ENCODE peak calls at places on chromosomes 11 and 22, in four cellular contexts. L is ovary, C is upper lobe of left lung, V is sigmoid colon. D is an unnamed sample.

GRCh38 chr22:40727607-40728325 is 48.5 kb downstream of the MCHR1 start:
- DNase-seq in C (no peak), L (no peak), V (no peak), D (no peak)

GRCh38 chr11:132028380-132029240 is 658.2 kb downstream of the NTM start:
- DNase-seq in V (no peak), C (no peak), L (no peak), D (no peak)

GRCh38 chr11:92880391-92880790 is 89.1 kb upstream of the MTNR1B start:
- DNase-seq in V (no peak), C (no peak), L (no peak), D (no peak)

GRCh38 chr22:45468872-45469572 is 33.7 kb upstream of the FBLN1 start:
- DNase-seq in C (no peak), V (no peak), L (no peak), D (no peak)

GRCh38 chr22:50710221-50710620 is 27.8 kb upstream of the ACR start:
- DNase-seq in L (no peak), V (peak; percentile 52), C (no peak), D (no peak)

GRCh38 chr22:27670701-27671412 is 130.7 kb downstream of the MN1 start:
- DNase-seq in V (no peak), L (no peak), C (peak; percentile 60), D (no peak)

GRCh38 chr22:49827307-49827852 is 293 bp downstream of the BRD1 start:
- DNase-seq in V (no peak), L (no peak), C (no peak), D (no peak)

GRCh38 chr11:120709808-120710207 is 198.3 kb downstream of the GRIK4 start:
- DNase-seq in C (no peak), V (no peak), L (no peak), D (no peak)

GRCh38 chr11:27904358-27905055 is 203.4 kb downstream of the KIF18A start:
- DNase-seq in V (no peak), L (no peak), C (no peak), D (no peak)

GRCh38 chr11:29916040-29916439 is 100.8 kb downstream of the KCNA4 start:
- DNase-seq in C (no peak), L (no peak), V (no peak), D (no peak)

GRCh38 chr22:39463931-39464390 is 7.1 kb downstream of the MGAT3 start:
- DNase-seq in L (no peak), V (no peak), C (peak; percentile 89), D (no peak)

GRCh38 chr22:49599039-49599438 is 228.6 kb downstream of the BRD1 start:
- DNase-seq in L (no peak), V (peak; percentile 57), C (no peak), D (no peak)

GRCh38 chr22:41446057-41446501 is 522 bp downstream of the TOB2 start:
- DNase-seq in L (peak; percentile 57), V (peak; percentile 76), C (no peak), D (no peak)

DNA sequence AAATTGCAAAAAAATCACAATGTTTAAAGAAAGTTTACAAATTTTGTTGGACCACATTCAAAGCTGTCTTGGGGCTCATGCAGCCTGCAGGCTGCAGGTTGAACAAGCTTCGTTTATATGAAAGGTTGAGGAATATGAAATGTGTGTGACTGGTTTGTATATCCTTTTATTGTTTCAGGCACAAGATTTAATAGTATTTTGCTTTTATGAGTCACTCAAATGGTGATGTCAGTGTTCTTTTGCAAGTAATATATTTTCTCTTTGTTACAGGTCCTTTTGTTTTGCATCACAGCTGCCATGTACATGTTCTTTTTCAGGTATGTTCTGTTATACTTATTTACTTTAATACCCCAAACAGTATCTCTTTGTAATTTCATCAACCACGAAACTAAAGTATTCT is 198.6 kb downstream of the TMEM135 start:
- DNase-seq in L (no peak), C (no peak), V (no peak), D (no peak)
- TF ChIP-seq EP300 in L (no peak), C (no peak), V (no peak), D (no peak)

GRCh38 chr22:25068701-25069100 is 116.2 kb downstream of the KIAA1671 start:
- DNase-seq in V (no peak), L (no peak), C (peak; percentile 24), D (no peak)

GRCh38 chr22:25069426-25069757 is 116.9 kb downstream of the KIAA1671 start:
- DNase-seq in L (no peak), C (no peak), V (no peak), D (no peak)

GRCh38 chr22:25071720-25072119 is 119.2 kb downstream of the KIAA1671 start:
- DNase-seq in C (no peak), L (no peak), V (no peak), D (no peak)

GRCh38 chr22:25070870-25071465 is 118.5 kb downstream of the KIAA1671 start:
- DNase-seq in L (no peak), V (no peak), C (no peak), D (no peak)

DNA sequence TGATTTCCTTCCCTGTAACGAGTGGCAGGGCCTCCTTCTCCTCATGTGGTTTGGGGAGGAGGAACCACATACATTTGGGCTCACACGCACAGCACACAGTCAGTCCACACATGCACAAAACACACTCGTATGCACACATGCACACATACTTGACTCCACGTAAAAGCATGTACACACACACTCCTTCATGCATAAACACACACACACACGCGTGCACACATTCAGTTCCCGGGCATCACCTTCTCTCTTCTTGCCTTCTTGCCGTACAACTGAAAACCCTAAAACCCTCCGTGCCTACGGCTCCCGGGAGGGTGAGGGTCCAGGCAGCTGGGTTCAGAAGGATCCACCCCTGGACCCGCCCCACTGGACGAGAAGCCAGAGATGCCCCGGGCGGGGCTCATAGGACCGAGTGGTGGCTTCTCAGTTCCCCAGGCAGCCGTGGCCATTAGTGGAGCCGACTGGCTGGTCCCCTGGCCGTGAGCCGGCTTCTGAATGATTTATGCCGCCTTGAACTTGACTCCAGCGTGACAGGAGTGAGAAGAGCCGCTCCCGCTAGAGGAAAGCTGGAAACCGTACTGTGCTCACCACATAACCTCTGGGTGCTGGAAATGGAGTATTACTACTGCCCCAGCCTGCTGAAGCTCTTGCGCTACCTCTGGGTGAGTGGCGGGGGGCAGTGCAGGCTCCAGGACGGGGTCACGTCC is 117.4 kb downstream of the KIAA1671 start:
- DNase-seq in C (peak; percentile 69), V (no peak), L (peak; percentile 58), D (no peak)
- H3K4me3 ChIP-seq in C (peak overlapping the region; percentile 6), V (no peak overlapping the region), L (no peak overlapping the region), D (peak overlapping the region; percentile 30)

GRCh38 chr11:2557381-2557780 is 112.6 kb downstream of the KCNQ1 start:
- DNase-seq in C (no peak), L (no peak), V (peak; percentile 9), D (no peak)

GRCh38 chr11:2555891-2556290 is 111.1 kb downstream of the KCNQ1 start:
- DNase-seq in C (peak; percentile 46), L (no peak), V (peak; percentile 50), D (peak; percentile 1)

GRCh38 chr11:2553886-2554285 is 109.1 kb downstream of the KCNQ1 start:
- DNase-seq in V (peak; percentile 37), C (no peak), L (peak; percentile 10), D (no peak)

GRCh38 chr11:2554338-2555240 is 109.8 kb downstream of the KCNQ1 start:
- DNase-seq in C (peak; percentile 37), L (peak; percentile 8), V (peak; percentile 51), D (no peak)

DNA sequence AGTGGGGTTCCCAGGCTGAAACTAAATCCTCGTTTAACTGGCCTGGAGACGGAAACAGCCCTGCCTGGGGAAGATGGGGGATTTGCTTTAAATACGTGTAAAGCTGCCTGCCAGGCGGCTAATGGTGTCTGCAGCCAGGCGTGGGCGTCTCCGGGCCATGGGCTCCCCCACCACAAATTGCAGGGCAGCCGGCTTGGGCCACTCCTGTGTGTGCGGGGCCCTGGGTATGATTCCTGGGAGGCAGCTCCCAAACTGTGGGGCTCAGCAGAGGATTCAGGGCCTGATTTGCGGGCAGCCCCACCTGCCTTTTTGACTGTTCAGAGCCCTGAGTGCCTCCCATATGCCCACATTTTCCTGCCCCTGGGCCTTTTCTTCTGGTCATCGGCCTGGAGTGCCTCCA is 110.6 kb downstream of the KCNQ1 start:
- DNase-seq in V (peak; percentile 28), C (peak; percentile 49), L (peak; percentile 6), D (no peak)
- TF ChIP-seq CTCF in V (no peak), C (no peak), L (no peak), D (no peak)

GRCh38 chr11:83674498-83674897 is 388.3 kb upstream of the CCDC90B start:
- DNase-seq in C (no peak), V (no peak), L (no peak), D (no peak)

GRCh38 chr11:83666149-83666548 is 380.0 kb upstream of the CCDC90B start:
- DNase-seq in V (no peak), C (no peak), L (no peak), D (no peak)

GRCh38 chr11:83676061-83676460 is 389.9 kb upstream of the CCDC90B start:
- DNase-seq in C (no peak), L (no peak), V (no peak), D (no peak)

GRCh38 chr11:83671295-83671694 is 385.1 kb upstream of the CCDC90B start:
- DNase-seq in L (no peak), V (no peak), C (no peak), D (no peak)
- TF ChIP-seq EP300 in L (no peak), V (no peak), C (no peak), D (no peak)

D was measured in tibial nerve.